ENCODE peak calls at places on chromosomes 13 and 19, in four cellular contexts. O is sigmoid colon, N is small intestine, E is mammary epithelial cell. U is an unnamed sample.

GRCh38 chr19:1401138-1401888 is at the start of gene GAMT:
- DNase-seq in E (no peak), N (no peak), O (no peak), U (peak; percentile 96)

GRCh38 chr13:84821261-84821660 is 939.0 kb upstream of the SLITRK1 start:
- DNase-seq in O (no peak), E (no peak), N (no peak), U (no peak)

GRCh38 chr19:45417151-45417550 is 6.6 kb downstream of the ERCC1 start:
- DNase-seq in E (no peak), O (no peak), N (no peak), U (no peak)

GRCh38 chr19:13906525-13906904 is 514 bp downstream of the CC2D1A start:
- DNase-seq in N (peak; percentile 82), E (peak; percentile 35), O (no peak), U (no peak)

GRCh38 chr19:45668342-45668871 is 386 bp downstream of the GIPR start:
- DNase-seq in O (no peak), E (no peak), N (no peak), U (peak; percentile 44)

GRCh38 chr19:17402982-17403855 is 2.2 kb downstream of the BST2 start:
- DNase-seq in E (no peak), O (no peak), N (no peak), U (peak; percentile 99)

GRCh38 chr13:26855071-26855470 is 94.5 kb upstream of the GPR12 start:
- DNase-seq in O (no peak), N (no peak), E (no peak), U (no peak)

GRCh38 chr13:114259974-114260373 is 21.4 kb upstream of the UPF3A start:
- DNase-seq in N (no peak), O (no peak), E (no peak), U (no peak)

GRCh38 chr19:2282062-2282861 is at the start of gene PEAK3:
- DNase-seq in E (no peak), O (peak; percentile 89), N (peak; percentile 55), U (peak; percentile 90)

GRCh38 chr19:17075860-17076538 is 422 bp downstream of the MYO9B start:
- DNase-seq in E (peak; percentile 13), O (peak; percentile 79), N (peak; percentile 49), U (no peak)

GRCh38 chr13:75993823-75994222 is 357.7 kb downstream of the LMO7 start:
- DNase-seq in O (no peak), E (no peak), N (no peak), U (no peak)

GRCh38 chr13:51737609-51738008 is 66.4 kb downstream of the DHRS12 start:
- DNase-seq in E (no peak), N (no peak), O (no peak), U (no peak)

GRCh38 chr13:42266464-42266863 is 5.5 kb upstream of the AKAP11 start:
- DNase-seq in N (no peak), O (no peak), E (no peak), U (no peak)

GRCh38 chr13:70889163-70889562 is 780.9 kb upstream of the KLHL1 start:
- DNase-seq in O (no peak), N (no peak), E (no peak), U (no peak)

GRCh38 chr19:43598445-43599240 is 2.2 kb downstream of the ZNF576 start:
- DNase-seq in E (no peak), N (no peak), O (no peak), U (no peak)

GRCh38 chr19:33795370-33796163 is 1.1 kb upstream of the KCTD15 start:
- DNase-seq in E (peak; percentile 75), O (peak; percentile 88), N (peak; percentile 60), U (peak; percentile 99)

GRCh38 chr13:20714563-20715339 is 11.3 kb downstream of the IL17D start:
- DNase-seq in O (peak; percentile 82), E (no peak), N (no peak), U (no peak)

GRCh38 chr13:44474122-44474910 is 100.7 kb downstream of the SERP2 start:
- DNase-seq in N (no peak), O (no peak), E (no peak), U (no peak)

GRCh38 chr19:2491130-2491801 is 15.3 kb downstream of the GADD45B start:
- DNase-seq in O (no peak), E (peak; percentile 78), N (peak; percentile 97), U (peak; percentile 35)

GRCh38 chr19:2803486-2804155 is 16.0 kb upstream of the ZNF554 start:
- DNase-seq in O (no peak), N (no peak), E (no peak), U (peak; percentile 54)

GRCh38 chr19:21084343-21084742 is 2.3 kb downstream of the ZNF714 start:
- DNase-seq in O (no peak), N (no peak), E (peak; percentile 65), U (no peak)

GRCh38 chr19:23440207-23440606 is 44.9 kb upstream of the ZNF91 start:
- DNase-seq in O (no peak), E (no peak), N (no peak), U (peak; percentile 41)

GRCh38 chr19:1825909-1826556 is 14.0 kb upstream of the ATP8B3 start:
- DNase-seq in E (peak; percentile 41), O (peak; percentile 88), N (peak; percentile 71), U (peak; percentile 99)

GRCh38 chr19:51140441-51140840 is 1.7 kb upstream of the SIGLEC7 start:
- DNase-seq in E (no peak), O (no peak), N (no peak), U (peak; percentile 86)
- H3K27me3 ChIP-seq in E (peaks cover 6% of the 10 kb centered on the region), O (peaks cover 5% of the 10 kb centered on the region), N (no peaks in the 10 kb centered on the region), U (no peaks in the 10 kb centered on the region)

GRCh38 chr19:50361290-50362029 is 4.0 kb downstream of the NAPSA start:
- DNase-seq in N (no peak), O (no peak), E (no peak), U (peak; percentile 65)
- H3K27me3 ChIP-seq in N (no peaks in the 10 kb centered on the region), O (no peaks in the 10 kb centered on the region), E (no peaks in the 10 kb centered on the region), U (no peaks in the 10 kb centered on the region)

GRCh38 chr13:112968910-112969691 is at the start of gene MCF2L:
- DNase-seq in O (peak; percentile 51), N (peak; percentile 48), E (no peak), U (peak; percentile 96)
- H3K27me3 ChIP-seq in O (peaks cover 27% of the 10 kb centered on the region), N (peaks cover 2% of the 10 kb centered on the region), E (peaks cover 23% of the 10 kb centered on the region), U (no peaks in the 10 kb centered on the region)

GRCh38 chr13:24681930-24682329 is 1.7 kb downstream of the ATP12A start:
- DNase-seq in O (no peak), N (no peak), E (no peak), U (no peak)

GRCh38 chr13:24678151-24678550 is 2.1 kb upstream of the ATP12A start:
- DNase-seq in E (no peak), N (peak; percentile 27), O (no peak), U (no peak)

GRCh38 chr13:24680921-24681585 is 845 bp downstream of the ATP12A start:
- DNase-seq in E (no peak), O (no peak), N (no peak), U (peak; percentile 45)

GRCh38 chr13:24680258-24680920 is at the start of gene ATP12A:
- DNase-seq in O (no peak), N (no peak), E (peak; percentile 45), U (peak; percentile 96)

DNA sequence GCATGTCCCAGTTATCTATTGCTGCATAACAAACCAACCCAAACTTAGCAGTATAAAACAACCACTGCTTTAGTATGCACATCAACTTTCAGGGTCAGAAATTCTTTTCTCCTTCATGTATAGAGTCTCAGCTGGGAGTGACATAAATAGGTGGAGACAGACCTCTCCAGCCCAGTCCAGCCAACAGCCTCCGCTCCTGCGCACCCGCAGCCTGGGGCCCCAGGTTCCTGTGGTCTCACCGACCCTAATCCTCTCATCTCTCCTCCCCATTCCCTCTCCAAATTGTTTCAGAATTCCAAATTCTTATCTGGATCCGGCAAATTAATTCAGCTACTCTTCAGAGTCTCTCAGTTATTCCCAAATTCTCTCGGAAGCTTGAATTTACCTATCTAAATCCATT is 522 bp upstream of the ATP12A start:
- DNase-seq in N (no peak), E (no peak), O (no peak), U (peak; percentile 65)
- H3K27me3 ChIP-seq in N (peaks cover 16% of the 10 kb centered on the region), E (no peaks in the 10 kb centered on the region), O (peaks cover 16% of the 10 kb centered on the region), U (peaks cover 24% of the 10 kb centered on the region)

DNA sequence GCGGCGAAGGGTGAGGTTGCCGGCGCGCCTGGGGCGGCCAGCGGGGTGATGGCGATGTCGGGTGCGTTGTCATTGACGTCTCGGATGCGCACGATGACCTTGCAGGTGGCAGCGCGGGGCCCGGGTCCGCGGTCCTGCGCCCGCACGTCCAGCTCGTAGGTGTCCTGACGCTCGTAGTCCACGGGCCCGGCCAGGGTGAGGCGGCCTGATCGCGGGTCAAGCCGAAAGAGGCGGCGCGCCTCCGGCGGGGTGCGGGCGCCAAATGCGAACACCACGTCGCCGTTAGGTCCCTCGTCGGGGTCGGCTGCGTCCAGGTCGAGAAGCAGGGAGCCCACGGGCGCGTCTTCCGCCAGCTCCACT is 1.1 kb downstream of the PCDH8 start:
- DNase-seq in N (no peak), O (no peak), E (no peak), U (no peak)
- H3K27me3 ChIP-seq in N (peaks cover 53% of the 10 kb centered on the region), O (peaks cover 52% of the 10 kb centered on the region), E (peaks cover 58% of the 10 kb centered on the region), U (peaks cover 58% of the 10 kb centered on the region)